ENCODE peak calls at places on chromosome 16, in six cellular contexts. P is central memory CD4-positive, alpha-beta T cell; R is ecto neural progenitor cell; U is hippocampal formation; S is stimulated activated CD8-positive, alpha-beta memory T cell treated with anti-CD3 and anti-CD28 coated beads, Interleukin-4, amount 100 ng/mL, for 4 hours; M is SHP77. D is an unnamed sample.

GRCh38 chr16:48535831-48536599 is 74.0 kb downstream of the N4BP1 start:
- DNase-seq in U (no peak), M (no peak), R (no peak), P (no peak), S (no peak), D (no peak)

GRCh38 chr16:53502331-53503269 is at the start of gene AKTIP:
- DNase-seq in S (no peak), R (peak; percentile 68), U (peak; percentile 78), M (no peak), P (no peak), D (peak; percentile 22)

GRCh38 chr16:19857593-19857992 is 27.1 kb downstream of the GPRC5B start:
- DNase-seq in P (no peak), S (no peak), R (no peak), U (no peak), M (no peak), D (no peak)

GRCh38 chr16:83923581-83924365 is 24.9 kb downstream of the MLYCD start:
- DNase-seq in S (no peak), U (no peak), P (no peak), R (no peak), M (no peak), D (no peak)

GRCh38 chr16:85554791-85555548 is 58.2 kb upstream of the GSE1 start:
- DNase-seq in R (no peak), M (no peak), U (no peak), S (peak; percentile 67), P (peak; percentile 69), D (peak; percentile 70)

GRCh38 chr16:89442990-89443726 is 47.2 kb downstream of the ANKRD11 start:
- DNase-seq in M (peak; percentile 50), P (no peak), R (no peak), S (no peak), U (no peak), D (no peak)

GRCh38 chr16:52363082-52363481 is 183.9 kb downstream of the TOX3 start:
- DNase-seq in P (no peak), S (no peak), U (no peak), M (no peak), R (no peak), D (no peak)

GRCh38 chr16:80015566-80015965 is 415.0 kb upstream of the MAF start:
- DNase-seq in U (no peak), R (no peak), S (no peak), P (no peak), M (no peak), D (no peak)

D was measured in CD4-positive, alpha-beta memory T cell.